ENCODE peak calls at places on chromosome 13, in eight cellular contexts. J, F, C, U, K, Z, A and D are unnamed samples.

GRCh38 chr13:48043789-48044503 is 6.4 kb downstream of the NUDT15 start:
- DNase-seq in J (no peak), F (no peak), C (no peak), U (no peak), K (peak), Z (peak), A (peak), D (no peak)

GRCh38 chr13:40982772-40983171 is 36.3 kb downstream of the ELF1 start:
- DNase-seq in J (no peak), F (peak), C (no peak), U (peak), K (peak), Z (no peak), A (peak), D (peak)

GRCh38 chr13:77548095-77548494 is 12.6 kb downstream of the SCEL start:
- DNase-seq in J (no peak), F (no peak), C (no peak), U (no peak), K (no peak), Z (no peak), A (no peak), D (no peak)

GRCh38 chr13:80297503-80297902 is 43.4 kb downstream of the SPRY2 start:
- DNase-seq in J (no peak), F (no peak), C (no peak), U (no peak), K (no peak), Z (no peak), A (no peak), D (no peak)

GRCh38 chr13:79681069-79681468 is 200.1 kb downstream of the NDFIP2 start:
- DNase-seq in J (no peak), F (no peak), C (no peak), U (no peak), K (no peak), Z (no peak), A (no peak), D (no peak)

GRCh38 chr13:27665333-27665732 is 43.6 kb downstream of the POLR1D start:
- DNase-seq in J (no peak), F (no peak), C (no peak), U (no peak), K (no peak), Z (no peak), A (no peak), D (no peak)

GRCh38 chr13:110448230-110448629 is 113.3 kb downstream of the RAB20 start:
- DNase-seq in J (no peak), F (no peak), C (no peak), U (no peak), K (peak), Z (peak), A (no peak), D (no peak)

GRCh38 chr13:49098198-49098597 is 121.9 kb upstream of the MLNR start:
- DNase-seq in J (peak), F (no peak), C (no peak), U (no peak), K (peak), Z (peak), A (no peak), D (no peak)

GRCh38 chr13:40665061-40665753 is 1.2 kb downstream of the FOXO1 start:
- DNase-seq in J (peak), F (no peak), C (no peak), U (peak), K (no peak), Z (peak), A (peak), D (peak)

GRCh38 chr13:98200211-98200878 is 23.3 kb upstream of the RNF113B start:
- DNase-seq in J (no peak), F (no peak), C (no peak), U (no peak), K (no peak), Z (no peak), A (no peak), D (no peak)